ENCODE peak calls at places on chromosomes 7 and 10, in eight cellular contexts. M is GM23248, C is sigmoid colon, E is cardiac muscle cell, X is right cardiac atrium, T is fibroblast of lung, B is pancreas, H is gastrocnemius medialis. Z is an unnamed sample.

GRCh38 chr10:24465899-24466615 is 257.1 kb downstream of the KIAA1217 start:
- DNase-seq in M (peak; percentile 96), C (no peak), E (no peak), X (no peak), T (peak; percentile 92), B (peak; percentile 81), H (peak; percentile 53), Z (no peak)

GRCh38 chr7:31192996-31193395 is 140.9 kb downstream of the ADCYAP1R1 start:
- DNase-seq in M (peak; percentile 71), C (no peak), E (peak; percentile 80), X (peak; percentile 85), T (peak; percentile 27), B (peak; percentile 41), H (no peak), Z (no peak)

GRCh38 chr10:68135922-68136718 is 26.8 kb downstream of the MYPN start:
- DNase-seq in M (peak; percentile 95), C (no peak), E (no peak), X (no peak), T (peak; percentile 76), B (no peak), H (peak; percentile 58), Z (no peak)

GRCh38 chr10:102595293-102595692 is 49.0 kb upstream of the TRIM8 start:
- DNase-seq in M (no peak), C (peak; percentile 72), E (no peak), X (no peak), T (no peak), B (no peak), H (no peak), Z (no peak)

GRCh38 chr7:96021533-96021932 is 249.2 kb downstream of the DYNC1I1 start:
- DNase-seq in M (peak; percentile 41), C (no peak), E (no peak), X (no peak), T (no peak), B (no peak), H (no peak), Z (no peak)

GRCh38 chr7:5591547-5591899 is 167.9 kb upstream of the TNRC18 start:
- DNase-seq in M (peak; percentile 83), C (no peak), E (peak; percentile 86), X (no peak), T (peak; percentile 62), B (no peak), H (no peak), Z (no peak)

GRCh38 chr7:77696057-77696642 is at the start of gene RSBN1L:
- DNase-seq in M (peak; percentile 100), C (peak; percentile 99), E (peak; percentile 99), X (peak; percentile 99), T (peak; percentile 97), B (peak; percentile 99), H (peak; percentile 99), Z (peak; percentile 97)

GRCh38 chr7:24722386-24723177 is 34.7 kb downstream of the GSDME start:
- DNase-seq in M (peak; percentile 49), C (no peak), E (peak; percentile 45), X (no peak), T (peak; percentile 36), B (no peak), H (no peak), Z (no peak)

GRCh38 chr10:23528419-23528818 is 89.5 kb downstream of the OTUD1 start:
- DNase-seq in M (no peak), C (no peak), E (no peak), X (no peak), T (no peak), B (no peak), H (no peak), Z (no peak)

GRCh38 chr7:132275384-132275783 is 300.9 kb downstream of the PLXNA4 start:
- DNase-seq in M (no peak), C (no peak), E (no peak), X (no peak), T (no peak), B (no peak), H (no peak), Z (no peak)

GRCh38 chr7:74544706-74545469 is 91.2 kb downstream of the GTF2IRD1 start:
- DNase-seq in M (peak; percentile 38), C (no peak), E (peak; percentile 46), X (peak; percentile 44), T (peak; percentile 73), B (no peak), H (peak; percentile 50), Z (no peak)

GRCh38 chr7:73734619-73735525 is 3.7 kb downstream of the ABHD11 start:
- DNase-seq in M (peak; percentile 88), C (peak; percentile 86), E (peak; percentile 79), X (peak; percentile 82), T (peak; percentile 75), B (peak; percentile 90), H (peak; percentile 51), Z (peak; percentile 84)

GRCh38 chr10:120607016-120607709 is 150.1 kb downstream of the PLPP4 start:
- DNase-seq in M (peak; percentile 93), C (no peak), E (no peak), X (no peak), T (no peak), B (no peak), H (no peak), Z (no peak)

GRCh38 chr7:114708646-114709045 is 213.2 kb upstream of the MDFIC start:
- DNase-seq in M (no peak), C (no peak), E (no peak), X (no peak), T (no peak), B (no peak), H (no peak), Z (no peak)

DNA sequence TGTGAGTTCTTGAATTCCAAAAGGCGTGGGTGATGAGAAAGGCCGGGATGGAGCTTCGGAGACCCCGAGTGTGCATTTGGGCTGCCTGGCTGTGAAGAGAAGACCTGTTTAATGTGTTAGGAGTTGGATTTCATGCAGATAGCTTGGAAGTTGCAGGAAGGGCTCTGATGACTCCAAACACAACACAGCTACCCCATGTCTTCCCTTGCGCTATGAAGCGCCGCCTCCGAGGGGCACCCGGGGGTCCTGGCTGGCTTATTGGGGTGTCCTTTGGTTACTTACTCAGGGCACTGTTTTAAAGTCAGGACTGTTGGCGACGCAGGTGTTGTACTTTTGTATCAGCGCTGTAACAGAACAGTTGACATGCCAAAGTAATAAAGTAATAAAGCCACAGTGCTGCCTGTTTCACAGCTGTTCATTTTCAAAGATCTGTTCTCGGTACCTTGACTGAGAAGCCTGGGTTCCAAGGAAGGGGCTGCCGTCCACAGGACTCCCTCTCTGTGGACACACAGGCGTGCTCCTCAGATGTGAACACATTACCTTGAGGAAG is 64.0 kb downstream of the WDR37 start:
- DNase-seq in M (no peak), C (no peak), E (no peak), X (no peak), T (no peak), B (no peak), H (no peak), Z (no peak)
- H3K27ac ChIP-seq in M (no peak overlapping the region), C (no peak overlapping the region), E (no peak overlapping the region), X (no peak overlapping the region), T (no peak overlapping the region), B (no peak overlapping the region), H (no peak overlapping the region), Z (no peak overlapping the region)

DNA sequence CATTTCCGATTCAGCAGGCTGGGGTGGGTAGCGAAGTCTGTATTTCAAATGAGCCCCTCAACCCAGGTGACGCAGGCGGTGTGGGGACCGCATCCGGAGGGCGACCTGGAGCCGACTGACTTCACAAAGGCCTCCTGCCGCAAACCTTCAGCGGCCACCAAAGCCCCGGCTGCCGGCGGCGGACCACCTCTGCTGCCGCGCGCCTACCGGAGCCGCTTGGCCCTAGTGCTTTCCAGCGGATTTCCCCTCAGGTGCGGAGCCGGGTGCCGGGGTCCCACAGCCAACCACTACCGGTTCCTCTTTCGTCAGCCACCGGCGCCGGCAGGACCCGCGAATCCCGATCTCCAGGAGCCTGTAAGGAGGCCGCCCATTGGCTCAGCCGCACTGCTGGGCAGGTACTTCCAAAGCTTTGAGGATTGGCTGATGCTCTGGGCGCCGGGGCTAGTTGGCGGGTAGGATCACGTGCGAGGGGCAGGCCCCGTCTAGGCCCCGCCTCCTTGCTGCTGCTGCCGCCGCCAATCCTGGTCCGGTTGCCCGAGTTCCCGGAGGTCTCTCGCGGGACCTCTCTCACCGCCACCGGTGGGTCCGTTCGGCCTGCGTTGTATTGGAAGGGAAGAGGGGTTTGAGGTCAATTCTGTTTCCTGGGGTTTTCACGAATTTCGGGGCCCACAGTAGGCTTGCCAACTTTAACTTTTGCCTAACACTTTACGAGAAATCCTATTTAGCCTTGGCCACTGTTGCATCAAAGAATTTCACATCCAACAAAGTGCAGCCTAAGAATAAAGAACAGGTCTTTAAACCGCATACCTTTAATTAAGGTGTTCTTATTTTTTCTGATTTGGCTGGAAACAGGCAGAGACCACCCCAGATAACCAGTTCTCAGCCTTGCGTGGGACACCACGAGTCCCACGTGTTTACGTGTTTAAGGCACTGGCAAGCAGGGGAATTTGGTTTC is at the start of gene GSTO2:
- DNase-seq in M (peak; percentile 62), C (peak; percentile 100), E (peak; percentile 99), X (peak; percentile 100), T (peak; percentile 99), B (peak; percentile 99), H (peak; percentile 100), Z (peak; percentile 99)
- H3K4me3 ChIP-seq in M (no peak within 1 kb of the TSS), C (peak within 1 kb of the TSS; percentile 88), E (peak within 1 kb of the TSS; percentile 60), X (peak within 1 kb of the TSS; percentile 91), T (peak within 1 kb of the TSS; percentile 75), B (peak within 1 kb of the TSS; percentile 86), H (peak within 1 kb of the TSS; percentile 79), Z (peak within 1 kb of the TSS; percentile 77)

GRCh38 chr7:150383710-150384397 is 4.7 kb downstream of the ZNF775 start:
- DNase-seq in M (no peak), C (peak; percentile 83), E (peak; percentile 90), X (no peak), T (no peak), B (peak; percentile 43), H (no peak), Z (no peak)

GRCh38 chr7:150385240-150385830 is 6.2 kb downstream of the ZNF775 start:
- DNase-seq in M (no peak), C (peak; percentile 56), E (no peak), X (no peak), T (no peak), B (no peak), H (peak; percentile 23), Z (no peak)

GRCh38 chr7:150382844-150383225 is 3.7 kb downstream of the ZNF775 start:
- DNase-seq in M (no peak), C (no peak), E (no peak), X (no peak), T (no peak), B (no peak), H (no peak), Z (no peak)

GRCh38 chr7:150382123-150382843 is 3.2 kb downstream of the ZNF775 start:
- DNase-seq in M (no peak), C (no peak), E (no peak), X (no peak), T (no peak), B (peak; percentile 14), H (no peak), Z (no peak)

GRCh38 chr7:150384406-150385239 is 5.5 kb downstream of the ZNF775 start:
- DNase-seq in M (no peak), C (peak; percentile 60), E (no peak), X (no peak), T (no peak), B (no peak), H (no peak), Z (no peak)
- H3K4me1 ChIP-seq in M (no peaks in the 10 kb centered on the region), C (no peaks in the 10 kb centered on the region), E (peaks cover 28% of the 10 kb centered on the region), X (no peaks in the 10 kb centered on the region), T (peaks cover 11% of the 10 kb centered on the region), B (no peaks in the 10 kb centered on the region), H (peaks cover 23% of the 10 kb centered on the region), Z (peaks cover 4% of the 10 kb centered on the region)

DNA sequence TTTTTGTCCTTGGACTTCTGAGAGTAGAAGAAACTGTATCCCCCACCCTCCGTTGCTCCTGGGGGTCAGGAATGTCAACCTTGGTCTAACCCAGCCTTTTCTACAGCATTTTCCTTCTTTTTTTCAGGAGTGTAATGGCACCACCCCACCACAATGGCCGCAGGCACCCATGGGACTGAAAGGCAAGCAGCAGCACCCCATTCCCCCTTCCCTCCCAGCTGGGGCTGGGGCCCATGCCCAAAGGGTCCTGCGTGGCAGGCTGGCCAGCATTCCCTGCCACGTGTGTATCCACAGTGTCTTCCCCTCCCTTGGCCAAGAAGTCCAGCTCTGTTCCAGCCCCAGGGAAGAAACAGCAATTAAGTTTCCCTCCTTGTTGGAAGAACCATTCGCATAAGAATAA is 106.9 kb downstream of the ZPBP start:
- DNase-seq in M (no peak), C (no peak), E (no peak), X (peak; percentile 24), T (no peak), B (no peak), H (no peak), Z (no peak)
- H3K27ac ChIP-seq in M (no peak overlapping the region), C (no peak overlapping the region), E (no peak overlapping the region), X (no peak overlapping the region), T (no peak overlapping the region), B (no peak overlapping the region), H (no peak overlapping the region), Z (no peak overlapping the region)

Z was measured in naive thymus-derived CD4-positive, alpha-beta T cell.